ENCODE peak calls at places on chromosomes 1 and 21, in six cellular contexts. T is pancreas, Q is left lung, X is BE2C, F is hepatocyte, A is tibial artery. E is an unnamed sample.

GRCh38 chr1:8379513-8380186 is 61.7 kb downstream of the SLC45A1 start:
- DNase-seq in T (no peak), Q (no peak), X (no peak), F (no peak), A (no peak), E (no peak)

GRCh38 chr1:70504821-70505193 is 93.7 kb downstream of the CTH start:
- DNase-seq in T (no peak), Q (no peak), X (no peak), F (peak; percentile 73), A (no peak), E (no peak)

GRCh38 chr1:113124366-113124765 is 51.4 kb downstream of the LRIG2 start:
- DNase-seq in T (no peak), Q (no peak), X (no peak), F (no peak), A (no peak), E (no peak)

GRCh38 chr1:30822966-30823581 is 65.5 kb upstream of the LAPTM5 start:
- DNase-seq in T (no peak), Q (no peak), X (no peak), F (no peak), A (no peak), E (no peak)

GRCh38 chr1:6033986-6034749 is 11.5 kb upstream of the KCNAB2 start:
- DNase-seq in T (peak; percentile 81), Q (no peak), X (peak; percentile 67), F (peak; percentile 67), A (no peak), E (no peak)

GRCh38 chr1:53475661-53476060 is 16.5 kb downstream of the DMRTB1 start:
- DNase-seq in T (no peak), Q (no peak), X (no peak), F (no peak), A (no peak), E (no peak)

GRCh38 chr1:235011599-235012435 is 116.8 kb downstream of the TOMM20 start:
- DNase-seq in T (no peak), Q (peak; percentile 84), X (peak; percentile 87), F (peak; percentile 69), A (no peak), E (no peak)

GRCh38 chr1:164728719-164729118 is 169.7 kb downstream of the PBX1 start:
- DNase-seq in T (no peak), Q (no peak), X (no peak), F (no peak), A (no peak), E (no peak)

GRCh38 chr1:60970081-60970509 is 112.3 kb upstream of the NFIA start:
- DNase-seq in T (no peak), Q (no peak), X (no peak), F (peak; percentile 30), A (no peak), E (no peak)

GRCh38 chr1:37392051-37392450 is 82.3 kb upstream of the ZC3H12A start:
- DNase-seq in T (no peak), Q (no peak), X (peak; percentile 19), F (no peak), A (no peak), E (no peak)

GRCh38 chr1:61004269-61005003 is 77.9 kb upstream of the NFIA start:
- DNase-seq in T (no peak), Q (no peak), X (no peak), F (no peak), A (no peak), E (no peak)

GRCh38 chr1:152735648-152736047 is 22.2 kb upstream of the KPRP start:
- DNase-seq in T (no peak), Q (no peak), X (no peak), F (no peak), A (no peak), E (no peak)

GRCh38 chr1:208604295-208604694 is 360.1 kb upstream of the PLXNA2 start:
- DNase-seq in T (no peak), Q (no peak), X (no peak), F (no peak), A (no peak), E (no peak)

GRCh38 chr1:79323240-79324025 is 316.9 kb upstream of the ADGRL4 start:
- DNase-seq in T (no peak), Q (no peak), X (no peak), F (peak; percentile 34), A (no peak), E (no peak)

GRCh38 chr1:227921461-227922185 is 26.1 kb downstream of the WNT9A start:
- DNase-seq in T (no peak), Q (no peak), X (peak; percentile 6), F (no peak), A (no peak), E (no peak)

GRCh38 chr1:9867408-9868243 is 42.4 kb downstream of the CTNNBIP1 start:
- DNase-seq in T (peak; percentile 95), Q (peak; percentile 76), X (peak; percentile 70), F (peak; percentile 86), A (peak; percentile 77), E (peak; percentile 68)

GRCh38 chr1:47934243-47934805 is 62.9 kb downstream of the TRABD2B start:
- DNase-seq in T (no peak), Q (peak; percentile 55), X (peak; percentile 65), F (peak; percentile 71), A (peak; percentile 94), E (no peak)

GRCh38 chr21:18801468-18801867 is 397.9 kb upstream of the TMPRSS15 start:
- DNase-seq in T (no peak), Q (no peak), X (peak; percentile 32), F (peak; percentile 24), A (no peak), E (no peak)

GRCh38 chr1:26787706-26788514 is at the start of gene PIGV:
- DNase-seq in T (peak; percentile 95), Q (peak; percentile 88), X (peak; percentile 87), F (peak; percentile 94), A (peak; percentile 82), E (peak; percentile 89)
- TF ChIP-seq CTCF in T (no peak), Q (peak; percentile 56), X (no peak), F (no peak), A (peak; percentile 47), E (no peak)

DNA sequence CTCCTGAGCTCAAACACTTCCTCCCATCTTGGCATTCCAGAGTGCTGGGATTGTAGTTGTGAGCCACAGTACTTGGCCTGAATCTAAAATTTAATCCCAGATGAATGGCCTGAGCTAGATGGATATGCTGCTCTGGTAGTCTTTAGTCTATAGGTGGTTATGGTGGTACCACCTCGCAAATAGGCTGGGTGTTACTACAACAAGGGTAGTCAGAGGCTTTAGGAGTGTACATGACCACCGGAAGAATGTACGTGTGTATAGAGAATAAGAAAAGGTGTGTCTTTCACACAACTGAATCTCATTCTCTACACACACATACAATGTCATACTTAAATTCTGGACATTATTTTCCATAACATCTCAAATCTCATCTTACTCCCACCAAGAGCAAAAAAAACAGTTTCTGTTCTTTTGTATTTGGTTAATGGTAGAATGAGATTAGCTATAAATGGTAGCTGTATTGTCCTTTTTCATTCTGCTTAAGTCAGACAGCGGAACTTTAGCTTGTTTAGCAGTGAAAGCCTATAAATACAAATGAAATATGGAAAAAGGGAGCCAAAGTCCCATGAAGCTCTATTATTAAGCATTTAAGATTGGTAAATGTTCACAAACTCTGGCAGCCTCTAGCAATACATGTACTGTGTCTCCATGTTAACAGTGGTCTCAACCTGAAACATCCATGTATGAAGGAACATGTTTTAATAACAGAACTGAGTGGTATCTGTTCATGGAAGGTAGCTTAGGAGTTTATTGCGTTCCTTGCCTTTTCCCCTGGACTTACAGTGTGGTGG is 16.2 kb downstream of the CAP1 start:
- DNase-seq in T (no peak), Q (no peak), X (no peak), F (no peak), A (no peak), E (no peak)
- H3K36me3 ChIP-seq in T (no peaks in the 10 kb centered on the region), Q (no peaks in the 10 kb centered on the region), X (no peaks in the 10 kb centered on the region), F (no peaks in the 10 kb centered on the region), A (peaks cover 25% of the 10 kb centered on the region), E (no peaks in the 10 kb centered on the region)

GRCh38 chr1:39130297-39130696 is 74.2 kb upstream of the MACF1 start:
- DNase-seq in T (no peak), Q (no peak), X (no peak), F (no peak), A (no peak), E (no peak)

GRCh38 chr1:39134768-39135333 is 69.6 kb upstream of the MACF1 start:
- DNase-seq in T (no peak), Q (no peak), X (no peak), F (no peak), A (no peak), E (no peak)

GRCh38 chr1:39133340-39133684 is 71.2 kb upstream of the MACF1 start:
- DNase-seq in T (no peak), Q (no peak), X (no peak), F (no peak), A (no peak), E (no peak)

GRCh38 chr1:39131940-39132339 is 72.6 kb upstream of the MACF1 start:
- DNase-seq in T (no peak), Q (no peak), X (no peak), F (no peak), A (no peak), E (no peak)

GRCh38 chr1:39132505-39133339 is 71.8 kb upstream of the MACF1 start:
- DNase-seq in T (peak; percentile 62), Q (peak; percentile 82), X (peak; percentile 81), F (peak; percentile 80), A (peak; percentile 74), E (peak; percentile 88)
- TF ChIP-seq CTCF in T (no peak), Q (peak; percentile 27), X (peak; percentile 55), F (peak; percentile 26), A (peak; percentile 27), E (peak; percentile 52)

DNA sequence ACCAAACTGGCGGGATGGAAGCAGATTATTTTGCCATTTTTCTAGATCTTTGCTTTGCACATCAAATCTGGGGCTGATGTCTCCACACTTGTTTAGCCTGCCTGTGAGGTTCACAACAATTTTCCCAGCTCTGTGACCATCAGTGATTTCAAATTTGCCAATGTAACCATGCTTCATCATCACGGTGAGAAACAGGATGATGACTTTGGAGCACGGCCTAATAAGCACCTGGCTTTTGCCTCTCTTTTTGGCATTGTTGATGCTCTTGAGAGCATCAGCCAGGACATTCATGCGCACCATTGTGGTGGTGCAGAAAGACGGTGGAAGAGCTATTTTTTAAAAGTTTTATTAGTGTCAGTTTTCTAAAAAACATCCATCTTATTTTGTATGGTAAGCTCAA is 50.1 kb downstream of the IARS2 start:
- DNase-seq in T (no peak), Q (no peak), X (no peak), F (no peak), A (no peak), E (no peak)
- H3K36me3 ChIP-seq in T (no peaks in the 10 kb centered on the region), Q (no peaks in the 10 kb centered on the region), X (peaks cover 49% of the 10 kb centered on the region), F (no peaks in the 10 kb centered on the region), A (peaks cover 68% of the 10 kb centered on the region), E (peaks cover 1% of the 10 kb centered on the region)

GRCh38 chr1:46411010-46411405 is 16.9 kb downstream of the FAAH start:
- DNase-seq in T (no peak), Q (no peak), X (no peak), F (no peak), A (no peak), E (no peak)

GRCh38 chr1:46411601-46412341 is 17.7 kb downstream of the FAAH start:
- DNase-seq in T (no peak), Q (no peak), X (no peak), F (no peak), A (no peak), E (no peak)

GRCh38 chr1:46412853-46413595 is 18.9 kb downstream of the FAAH start:
- DNase-seq in T (no peak), Q (no peak), X (no peak), F (no peak), A (no peak), E (no peak)

GRCh38 chr1:46415514-46415913 is 21.4 kb downstream of the FAAH start:
- DNase-seq in T (no peak), Q (no peak), X (no peak), F (no peak), A (no peak), E (no peak)

GRCh38 chr1:46413596-46413985 is 19.5 kb downstream of the FAAH start:
- DNase-seq in T (no peak), Q (no peak), X (no peak), F (no peak), A (no peak), E (no peak)
- TF ChIP-seq CTCF in T (peak; percentile 7), Q (no peak), X (peak; percentile 15), F (peak; percentile 8), A (no peak), E (no peak)

E was measured in Caco-2.